ENCODE peak calls at places on chromosomes 4 and X, in nine cellular contexts. C is left lung, D is pancreas, W is A549, L is right cardiac atrium, U is HCT116, Y is aorta, A is foreskin keratinocyte, M is heart right ventricle. G is an unnamed sample.

GRCh38 chr4:90234916-90235547 is 107.8 kb downstream of the CCSER1 start:
- ATAC-seq in C (no peak), D (peak), W (no peak), L (peak), U (no peak), Y (no peak), A (peak), M (peak), G (no peak)

GRCh38 chrX:153944800-153945150 is 332 bp upstream of the RENBP start:
- ATAC-seq in C (peak), D (no peak), W (no peak), L (no peak), U (no peak), Y (no peak), A (no peak), M (peak), G (no peak)

GRCh38 chrX:119459181-119459580 is 9.1 kb upstream of the SLC25A5 start:
- ATAC-seq in C (no peak), D (no peak), W (no peak), L (no peak), U (no peak), Y (no peak), A (no peak), M (no peak), G (no peak)

GRCh38 chr4:53113433-53114215 is 251.5 kb downstream of the RASL11B start:
- ATAC-seq in C (no peak), D (no peak), W (no peak), L (no peak), U (no peak), Y (no peak), A (peak), M (peak), G (no peak)

GRCh38 chr4:102104278-102104677 is 241.0 kb downstream of the SLC39A8 start:
- ATAC-seq in C (peak), D (no peak), W (no peak), L (no peak), U (no peak), Y (no peak), A (no peak), M (no peak), G (no peak)

GRCh38 chrX:106684207-106684606 is 42.3 kb upstream of the RNF128 start:
- ATAC-seq in C (no peak), D (no peak), W (no peak), L (no peak), U (no peak), Y (no peak), A (no peak), M (no peak), G (no peak)

GRCh38 chr4:11632488-11632887 is 203.8 kb upstream of the HS3ST1 start:
- ATAC-seq in C (no peak), D (peak), W (no peak), L (peak), U (peak), Y (no peak), A (peak), M (no peak), G (no peak)

GRCh38 chrX:54708404-54708803 is 89.7 kb downstream of the ITIH6 start:
- ATAC-seq in C (no peak), D (no peak), W (no peak), L (no peak), U (no peak), Y (no peak), A (no peak), M (no peak), G (no peak)

GRCh38 chrX:44400588-44400987 is 57.1 kb upstream of the EFHC2 start:
- ATAC-seq in C (peak), D (no peak), W (no peak), L (no peak), U (peak), Y (no peak), A (peak), M (no peak), G (no peak)

GRCh38 chrX:153649915-153650782 is 3.1 kb downstream of the DUSP9 start:
- ATAC-seq in C (no peak), D (no peak), W (no peak), L (no peak), U (no peak), Y (no peak), A (no peak), M (no peak), G (no peak)

GRCh38 chrX:130994671-130995070 is 63.5 kb upstream of the ARHGAP36 start:
- ATAC-seq in C (peak), D (no peak), W (no peak), L (no peak), U (peak), Y (no peak), A (no peak), M (no peak), G (no peak)

GRCh38 chr4:55499495-55499894 is 47.2 kb downstream of the CLOCK start:
- ATAC-seq in C (no peak), D (no peak), W (no peak), L (no peak), U (no peak), Y (no peak), A (no peak), M (no peak), G (no peak)

GRCh38 chrX:107700317-107700774 is 72.0 kb downstream of the PRPS1 start:
- ATAC-seq in C (peak), D (peak), W (no peak), L (peak), U (peak), Y (peak), A (peak), M (no peak), G (peak)

GRCh38 chr4:137656661-137657060 is 124.4 kb upstream of the PCDH18 start:
- ATAC-seq in C (no peak), D (no peak), W (no peak), L (no peak), U (no peak), Y (no peak), A (no peak), M (no peak), G (no peak)

GRCh38 chrX:70664726-70665125 is 220.1 kb downstream of the DLG3 start:
- ATAC-seq in C (peak), D (peak), W (no peak), L (no peak), U (peak), Y (no peak), A (no peak), M (no peak), G (no peak)

GRCh38 chr4:137700072-137700471 is 167.8 kb upstream of the PCDH18 start:
- ATAC-seq in C (no peak), D (no peak), W (no peak), L (no peak), U (no peak), Y (no peak), A (no peak), M (no peak), G (no peak)

GRCh38 chrX:15399901-15400500 is 15.8 kb upstream of the VEGFD start:
- ATAC-seq in C (no peak), D (no peak), W (no peak), L (no peak), U (no peak), Y (peak), A (no peak), M (no peak), G (no peak)

GRCh38 chrX:104921606-104922205 is 298.8 kb downstream of the TEX13A start:
- ATAC-seq in C (no peak), D (peak), W (no peak), L (peak), U (no peak), Y (no peak), A (peak), M (no peak), G (peak)

GRCh38 chr4:169823685-169824084 is 65.9 kb upstream of the HPF1 start:
- ATAC-seq in C (peak), D (peak), W (peak), L (no peak), U (no peak), Y (peak), A (peak), M (no peak), G (no peak)

GRCh38 chrX:10007604-10008003 is 40.4 kb downstream of the CLDN34 start:
- ATAC-seq in C (peak), D (no peak), W (no peak), L (peak), U (no peak), Y (no peak), A (no peak), M (peak), G (no peak)

GRCh38 chr4:188031751-188032150 is 36.2 kb downstream of the ZFP42 start:
- ATAC-seq in C (no peak), D (no peak), W (no peak), L (no peak), U (no peak), Y (no peak), A (no peak), M (no peak), G (no peak)

GRCh38 chrX:48045410-48046311 is 25.8 kb downstream of the ZNF630 start:
- ATAC-seq in C (peak), D (peak), W (no peak), L (peak), U (peak), Y (peak), A (peak), M (peak), G (peak)

GRCh38 chr4:88225216-88226107 is 58.9 kb downstream of the PPM1K start:
- ATAC-seq in C (peak), D (no peak), W (no peak), L (peak), U (no peak), Y (peak), A (peak), M (peak), G (no peak)

GRCh38 chr4:36196145-36196925 is 48.0 kb downstream of the ARAP2 start:
- ATAC-seq in C (no peak), D (no peak), W (no peak), L (no peak), U (no peak), Y (no peak), A (peak), M (no peak), G (no peak)

GRCh38 chrX:19793471-19793870 is 93.9 kb downstream of the SH3KBP1 start:
- ATAC-seq in C (peak), D (no peak), W (no peak), L (no peak), U (no peak), Y (no peak), A (no peak), M (no peak), G (no peak)

GRCh38 chrX:46559062-46559461 is 13.8 kb upstream of the ZNF674 start:
- ATAC-seq in C (no peak), D (no peak), W (no peak), L (no peak), U (no peak), Y (no peak), A (no peak), M (no peak), G (no peak)

GRCh38 chrX:55754861-55755294 is 37.3 kb downstream of the RRAGB start:
- ATAC-seq in C (no peak), D (no peak), W (no peak), L (no peak), U (no peak), Y (no peak), A (no peak), M (no peak), G (no peak)

GRCh38 chr4:2333356-2333841 is 71.5 kb upstream of the MXD4 start:
- ATAC-seq in C (peak), D (no peak), W (no peak), L (no peak), U (peak), Y (no peak), A (no peak), M (no peak), G (no peak)

GRCh38 chr4:52071786-52072552 is 20.9 kb downstream of the SPATA18 start:
- ATAC-seq in C (no peak), D (peak), W (no peak), L (no peak), U (no peak), Y (no peak), A (no peak), M (no peak), G (no peak)

DNA sequence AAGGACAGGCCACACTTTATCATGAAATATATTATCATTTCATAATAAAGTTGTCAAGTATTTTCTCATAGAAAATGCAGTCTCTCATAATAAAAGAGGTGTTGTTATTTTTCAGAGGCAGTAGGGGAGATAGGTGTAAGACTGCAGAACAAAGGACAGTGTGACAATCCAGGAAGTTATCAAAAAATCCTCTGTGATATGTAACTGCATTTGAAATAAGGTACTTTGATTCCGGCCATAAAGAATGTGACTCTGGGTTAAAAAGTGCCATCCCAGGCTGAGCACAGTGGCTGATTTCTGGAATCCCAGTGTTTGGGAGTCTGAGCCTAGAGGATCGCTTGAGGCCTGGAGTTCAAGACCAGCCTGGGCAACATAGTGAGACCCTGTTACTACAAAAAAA is 37.6 kb upstream of the TMPRSS11B start:
- ATAC-seq in C (no peak), D (no peak), W (no peak), L (no peak), U (no peak), Y (no peak), A (no peak), M (no peak), G (no peak)
- H3K27ac ChIP-seq in C (no peak), D (no peak), W (no peak), L (no peak), U (no peak), Y (no peak), A (no peak), M (no peak), G (no peak)

GRCh38 chr4:98081961-98082360 is 61.3 kb downstream of the STPG2 start:
- ATAC-seq in C (no peak), D (no peak), W (no peak), L (no peak), U (no peak), Y (no peak), A (no peak), M (no peak), G (no peak)
- H3K27ac ChIP-seq in C (no peak), D (no peak), W (no peak), L (no peak), U (no peak), Y (no peak), A (no peak), M (no peak), G (no peak)

GRCh38 chr4:72320185-72320948 is 248.7 kb downstream of the ADAMTS3 start:
- ATAC-seq in C (no peak), D (no peak), W (no peak), L (no peak), U (no peak), Y (no peak), A (no peak), M (no peak), G (no peak)
- H3K27ac ChIP-seq in C (no peak), D (no peak), W (no peak), L (no peak), U (no peak), Y (no peak), A (no peak), M (no peak), G (no peak)

GRCh38 chrX:38817004-38817703 is 15.9 kb downstream of the MID1IP1 start:
- ATAC-seq in C (peak), D (peak), W (no peak), L (peak), U (no peak), Y (no peak), A (peak), M (peak), G (no peak)

GRCh38 chrX:38807873-38808272 is 6.6 kb downstream of the MID1IP1 start:
- ATAC-seq in C (no peak), D (no peak), W (no peak), L (no peak), U (no peak), Y (no peak), A (no peak), M (no peak), G (no peak)

GRCh38 chrX:38816158-38816557 is 14.9 kb downstream of the MID1IP1 start:
- ATAC-seq in C (no peak), D (peak), W (no peak), L (no peak), U (no peak), Y (no peak), A (no peak), M (no peak), G (no peak)

GRCh38 chrX:38806875-38807601 is 5.8 kb downstream of the MID1IP1 start:
- ATAC-seq in C (no peak), D (no peak), W (no peak), L (no peak), U (no peak), Y (no peak), A (no peak), M (no peak), G (no peak)

DNA sequence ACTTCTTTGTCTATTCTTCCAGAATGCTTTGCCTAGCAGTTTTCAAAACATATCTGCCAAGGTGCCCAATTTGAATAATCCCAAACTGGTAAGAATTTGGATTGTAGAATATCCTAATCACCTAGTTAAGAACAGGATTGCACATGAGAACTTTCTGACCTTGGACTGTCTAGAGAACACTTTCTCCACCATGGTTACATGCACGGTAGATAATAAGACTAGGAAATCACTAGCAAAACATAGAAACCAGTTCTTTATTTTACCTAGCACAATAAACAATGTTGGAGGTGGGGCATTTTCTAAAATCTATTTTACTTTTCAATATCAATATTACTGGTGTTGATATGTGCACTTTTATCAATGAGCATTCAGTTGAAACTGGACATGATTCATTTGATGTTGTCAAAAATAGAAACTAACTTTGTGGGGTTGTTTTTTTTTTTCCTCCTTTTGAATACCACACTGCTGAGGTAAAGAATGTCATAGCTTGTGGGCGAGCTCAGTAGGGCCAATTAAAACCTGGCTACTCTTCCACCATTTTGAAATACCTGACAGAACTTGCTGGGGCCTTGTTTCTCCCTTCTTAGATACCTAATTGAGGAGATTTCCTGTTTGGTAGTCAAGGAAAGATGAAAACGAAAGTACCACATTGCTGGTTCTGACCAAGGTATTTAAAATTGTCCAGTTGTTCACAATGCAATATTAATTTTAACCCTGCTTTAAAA is 10.4 kb downstream of the MID1IP1 start:
- ATAC-seq in C (no peak), D (peak), W (no peak), L (no peak), U (no peak), Y (no peak), A (peak), M (no peak), G (no peak)
- H3K27ac ChIP-seq in C (no peak), D (peak), W (no peak), L (no peak), U (no peak), Y (no peak), A (peak), M (peak), G (no peak)

GRCh38 chr4:162075691-162076090 is 88.1 kb downstream of the FSTL5 start:
- ATAC-seq in C (no peak), D (no peak), W (no peak), L (no peak), U (no peak), Y (no peak), A (no peak), M (no peak), G (no peak)
- H3K27ac ChIP-seq in C (no peak), D (no peak), W (no peak), L (no peak), U (no peak), Y (no peak), A (no peak), M (no peak), G (no peak)

DNA sequence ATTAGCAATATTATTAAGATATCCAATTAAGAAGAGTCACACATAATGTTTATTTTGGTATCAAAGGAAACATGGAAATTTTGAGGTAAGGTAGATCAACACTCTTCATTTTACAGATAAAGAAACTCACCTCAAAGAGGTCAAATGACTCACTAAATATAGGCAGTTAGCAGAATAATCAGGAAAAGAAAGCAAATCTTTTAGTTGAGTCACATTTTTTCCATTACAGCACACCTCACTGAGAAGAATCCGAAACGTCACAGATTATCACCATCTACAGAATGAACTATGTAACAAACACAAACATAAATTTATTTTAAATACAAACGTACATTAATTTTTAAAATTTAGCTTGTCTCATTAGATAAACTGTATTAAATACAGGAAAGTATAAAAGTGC is 70.1 kb downstream of the TMEM47 start:
- ATAC-seq in C (no peak), D (no peak), W (no peak), L (no peak), U (no peak), Y (no peak), A (no peak), M (no peak), G (no peak)
- H3K27ac ChIP-seq in C (no peak), D (no peak), W (no peak), L (no peak), U (no peak), Y (no peak), A (no peak), M (no peak), G (no peak)

GRCh38 chr4:127783971-127784519 is 1.9 kb downstream of the HSPA4L start:
- ATAC-seq in C (no peak), D (no peak), W (no peak), L (no peak), U (no peak), Y (no peak), A (no peak), M (no peak), G (no peak)

GRCh38 chr4:127783026-127783769 is 1.1 kb downstream of the HSPA4L start:
- ATAC-seq in C (peak), D (peak), W (peak), L (peak), U (peak), Y (peak), A (peak), M (peak), G (peak)

GRCh38 chr4:127782025-127782274 is 172 bp upstream of the HSPA4L start:
- ATAC-seq in C (peak), D (no peak), W (no peak), L (peak), U (peak), Y (no peak), A (peak), M (no peak), G (peak)

GRCh38 chr4:127781303-127782024 is 658 bp upstream of the HSPA4L start:
- ATAC-seq in C (peak), D (peak), W (peak), L (peak), U (peak), Y (peak), A (peak), M (peak), G (peak)

DNA sequence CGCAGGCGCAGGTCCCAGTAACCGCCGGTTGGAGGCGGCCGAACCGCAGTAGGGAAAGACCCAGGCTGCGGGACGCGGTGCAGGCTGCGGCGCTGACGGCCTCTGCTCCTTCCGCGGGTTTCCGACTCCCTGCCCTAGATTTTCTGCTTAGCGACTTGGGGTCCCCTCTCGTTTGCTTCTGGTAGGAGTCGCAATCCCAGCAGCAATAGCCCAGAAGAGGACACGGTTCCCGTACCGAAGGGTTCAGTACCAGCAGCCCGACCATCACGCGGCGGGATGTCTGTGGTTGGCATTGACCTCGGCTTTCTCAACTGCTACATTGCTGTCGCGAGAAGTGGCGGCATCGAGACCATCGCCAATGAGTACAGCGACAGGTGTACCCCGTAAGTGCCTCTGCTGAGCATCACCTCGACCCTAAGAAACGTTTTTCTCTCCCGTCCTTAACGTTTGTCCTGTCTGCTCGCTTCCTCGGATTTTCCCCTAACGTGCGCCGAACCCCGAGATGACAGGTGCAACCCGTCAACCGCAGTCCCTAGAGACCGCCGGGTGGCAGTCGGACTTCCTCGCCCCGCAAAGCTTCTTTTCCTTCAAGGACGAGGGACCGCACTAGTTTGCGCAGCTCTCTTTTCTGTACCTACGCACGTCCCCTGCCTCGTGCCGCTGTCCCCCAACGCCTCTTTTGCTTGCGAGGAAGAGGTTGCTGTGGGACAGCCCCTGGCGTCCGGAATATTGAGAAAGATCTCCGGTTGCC is at the start of gene HSPA4L:
- ATAC-seq in C (peak), D (peak), W (peak), L (peak), U (peak), Y (peak), A (peak), M (peak), G (peak)
- H3K27ac ChIP-seq in C (peak), D (peak), W (peak), L (peak), U (peak), Y (peak), A (peak), M (peak), G (peak)

G was measured in gastroesophageal sphincter.